ENCODE peak calls at places on chromosome X, in nine cellular contexts. E is ascending aorta, P is heart left ventricle, S is transverse colon, V is pancreas, J is fibroblast of lung, F is gastrocnemius medialis, X is keratinocyte, M is heart right ventricle. N is an unnamed sample.

GRCh38 chrX:42739771-42740170 is 38.2 kb downstream of the PPP1R2C start:
- DNase-seq in M (no peak), P (no peak), F (no peak), J (no peak), S (no peak), V (peak; percentile 11), E (no peak), X (no peak), N (no peak)

GRCh38 chrX:115460565-115460888 is 100.4 kb upstream of the PLS3 start:
- DNase-seq in E (no peak), P (no peak), V (no peak), X (no peak), F (no peak), S (no peak), M (no peak), J (no peak), N (no peak)

GRCh38 chrX:117851025-117851424 is 265.6 kb downstream of the KLHL13 start:
- DNase-seq in F (no peak), M (no peak), P (no peak), E (no peak), S (no peak), X (no peak), V (no peak), J (no peak), N (no peak)

GRCh38 chrX:136395271-136395670 is 92.5 kb upstream of the BRS3 start:
- DNase-seq in E (no peak), P (no peak), S (no peak), M (no peak), V (no peak), F (no peak), X (no peak), J (no peak), N (no peak)

GRCh38 chrX:43909159-43909558 is 26.9 kb upstream of the MAOB start:
- DNase-seq in M (no peak), F (no peak), S (no peak), X (no peak), J (no peak), E (no peak), V (no peak), P (no peak), N (no peak)

GRCh38 chrX:74371399-74371798 is 49.9 kb upstream of the SLC16A2 start:
- DNase-seq in F (no peak), X (no peak), M (no peak), P (no peak), J (peak; percentile 48), E (no peak), S (no peak), V (no peak), N (no peak)

GRCh38 chrX:33183366-33183765 is 28.0 kb downstream of the DMD start:
- DNase-seq in M (peak; percentile 11), V (peak; percentile 9), J (peak; percentile 74), F (peak; percentile 66), X (no peak), E (peak; percentile 70), P (peak; percentile 56), S (no peak), N (no peak)

GRCh38 chrX:40278340-40279090 is 180.8 kb upstream of the BCOR start:
- DNase-seq in J (no peak), F (no peak), M (no peak), V (no peak), S (no peak), X (no peak), E (no peak), P (no peak), N (peak; percentile 72)

GRCh38 chrX:14963447-14964236 is 90.4 kb downstream of the MOSPD2 start:
- DNase-seq in M (no peak), E (no peak), S (no peak), V (no peak), X (peak; percentile 41), J (peak; percentile 5), P (no peak), F (no peak), N (no peak)

GRCh38 chrX:30967516-30967915 is 78.5 kb upstream of the TAB3 start:
- DNase-seq in F (no peak), V (no peak), M (no peak), J (no peak), S (no peak), P (no peak), X (no peak), E (no peak), N (no peak)

GRCh38 chrX:32842053-32842452 is 369.3 kb downstream of the DMD start:
- DNase-seq in X (no peak), J (no peak), S (no peak), P (no peak), V (no peak), M (no peak), E (no peak), F (no peak), N (no peak)

GRCh38 chrX:54758114-54759055 is 39.7 kb downstream of the ITIH6 start:
- DNase-seq in J (no peak), V (no peak), F (no peak), E (no peak), P (no peak), S (no peak), M (no peak), X (no peak), N (no peak)

GRCh38 chrX:9370888-9371287 is 94.0 kb upstream of the TBL1X start:
- DNase-seq in M (no peak), X (no peak), V (no peak), P (no peak), E (no peak), F (no peak), S (no peak), J (peak; percentile 37), N (no peak)

GRCh38 chrX:117936162-117936561 is 180.4 kb downstream of the KLHL13 start:
- DNase-seq in V (no peak), F (no peak), J (no peak), E (no peak), M (no peak), S (no peak), X (no peak), P (no peak), N (no peak)

GRCh38 chrX:130336531-130336930 is 3.2 kb upstream of the SLC25A14 start:
- DNase-seq in F (no peak), P (no peak), V (no peak), M (no peak), J (no peak), E (no peak), S (no peak), X (no peak), N (no peak)
- H3K27ac ChIP-seq in F (no peak overlapping the region), P (no peak overlapping the region), V (no peak overlapping the region), M (no peak overlapping the region), J (no peak overlapping the region), E (no peak overlapping the region), S (no peak overlapping the region), X (no peak overlapping the region), N (no peak overlapping the region)

DNA sequence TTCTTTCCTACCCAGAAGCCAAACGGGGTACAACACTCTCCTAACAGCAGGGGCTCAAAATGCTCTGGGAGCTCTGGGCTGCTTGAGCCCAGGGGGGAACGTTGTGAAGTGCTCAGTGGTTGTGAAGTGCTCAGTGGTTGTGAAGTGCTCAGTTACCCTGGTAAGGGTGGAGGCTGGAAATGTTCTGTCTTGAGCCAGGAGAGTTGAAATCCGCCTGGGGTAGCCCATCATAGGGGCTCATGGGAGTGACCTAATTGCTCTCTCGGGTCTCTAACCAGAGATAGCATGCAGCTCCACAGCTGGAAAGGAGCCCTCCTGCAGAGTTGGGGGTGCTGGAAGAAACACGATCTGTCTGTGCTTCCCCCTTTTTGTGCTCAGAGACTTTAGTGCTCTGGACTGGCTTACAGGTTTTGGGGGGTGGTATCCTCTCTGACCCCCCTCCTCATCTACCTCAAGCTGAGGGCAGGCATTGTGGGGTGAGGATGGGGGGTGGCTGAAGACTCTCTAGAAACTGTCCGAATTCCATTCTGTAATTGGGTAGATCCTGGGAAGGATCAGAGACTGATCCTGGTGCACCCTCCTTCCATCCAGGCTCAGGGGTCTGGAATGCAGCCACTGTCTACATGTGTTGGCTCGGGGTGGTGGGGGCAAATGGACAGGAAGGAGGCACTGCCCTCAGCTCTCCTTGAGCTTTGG is 2.7 kb downstream of the EFNB1 start:
- DNase-seq in M (no peak), J (no peak), E (peak; percentile 41), V (no peak), F (no peak), X (no peak), P (no peak), S (no peak), N (no peak)
- H3K27ac ChIP-seq in M (peak overlapping the region; percentile 41), J (no peak overlapping the region), E (peak overlapping the region; percentile 6), V (no peak overlapping the region), F (peak overlapping the region; percentile 89), X (peak overlapping the region; percentile 92), P (peak overlapping the region; percentile 88), S (peak overlapping the region; percentile 94), N (no peak overlapping the region)

GRCh38 chrX:45765281-45765680 is 564.6 kb upstream of the DIPK2B start:
- DNase-seq in S (no peak), E (no peak), V (no peak), X (no peak), M (no peak), J (no peak), F (no peak), P (no peak), N (no peak)
- H3K27ac ChIP-seq in S (no peak overlapping the region), E (no peak overlapping the region), V (no peak overlapping the region), X (peak overlapping the region; percentile 65), M (no peak overlapping the region), J (peak overlapping the region; percentile 93), F (no peak overlapping the region), P (no peak overlapping the region), N (peak overlapping the region; percentile 39)

DNA sequence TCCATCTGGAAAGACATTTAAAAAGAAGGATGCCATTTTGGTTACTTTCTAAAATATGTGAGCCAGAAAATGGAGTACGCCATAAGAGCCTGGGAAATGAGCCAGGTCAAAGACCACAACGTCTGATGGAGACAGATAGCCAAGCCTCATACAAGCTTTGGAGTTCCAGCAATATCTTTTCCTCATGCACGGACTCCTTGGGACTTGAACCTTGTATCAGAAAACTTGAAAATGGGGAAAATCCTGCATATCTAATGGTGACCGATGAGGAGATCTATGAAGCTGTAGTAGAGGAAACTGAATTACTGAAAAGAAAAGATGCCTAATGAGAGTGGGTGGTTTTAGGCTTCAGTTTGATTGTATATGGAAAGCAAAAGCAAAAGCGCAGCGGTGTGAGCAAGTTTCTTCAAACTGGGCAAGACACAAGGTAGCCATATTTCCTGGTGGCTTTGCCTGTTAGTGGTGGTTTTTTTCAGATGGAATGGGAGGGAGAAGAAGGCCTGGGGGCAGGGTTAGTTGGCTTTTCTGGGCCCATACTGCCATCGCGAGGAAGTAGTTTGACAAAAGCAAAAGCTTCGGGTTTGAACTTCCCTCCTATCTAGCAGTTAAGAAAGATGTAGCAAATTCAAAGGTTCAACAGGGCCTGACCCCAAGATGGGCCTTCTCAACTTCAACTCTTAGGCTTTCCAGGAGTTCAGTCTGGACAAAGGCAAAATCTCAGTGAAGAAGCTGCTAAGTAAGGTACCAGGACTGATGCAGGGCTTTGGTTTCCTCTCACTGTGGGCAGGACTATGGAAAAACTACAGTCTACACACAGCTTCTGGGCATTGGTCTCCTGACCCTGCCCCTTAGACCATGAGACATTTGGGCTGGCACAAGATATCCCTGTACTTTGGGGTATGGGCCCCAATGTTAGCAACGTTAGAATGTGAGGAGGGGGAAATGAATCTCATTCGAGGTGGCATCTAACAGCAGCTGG is 210.0 kb upstream of the STK26 start:
- DNase-seq in P (peak; percentile 71), F (no peak), V (peak; percentile 60), X (no peak), E (peak; percentile 88), M (no peak), S (peak; percentile 82), J (no peak), N (peak; percentile 64)
- H3K27ac ChIP-seq in P (peak overlapping the region; percentile 74), F (peak overlapping the region; percentile 71), V (no peak overlapping the region), X (no peak overlapping the region), E (peak overlapping the region; percentile 72), M (peak overlapping the region; percentile 62), S (peak overlapping the region; percentile 58), J (peak overlapping the region; percentile 20), N (peak overlapping the region; percentile 67)

GRCh38 chrX:46837543-46838481 is 969 bp downstream of the RP2 start:
- DNase-seq in V (no peak), P (no peak), X (no peak), S (no peak), J (peak; percentile 41), M (no peak), F (no peak), E (no peak), N (no peak)
- H3K27ac ChIP-seq in V (peak overlapping the region; percentile 62), P (peak overlapping the region; percentile 92), X (peak overlapping the region; percentile 55), S (peak overlapping the region; percentile 97), J (peak overlapping the region; percentile 87), M (peak overlapping the region; percentile 89), F (peak overlapping the region; percentile 86), E (peak overlapping the region; percentile 88), N (peak overlapping the region; percentile 81)

N was measured in effector memory CD4-positive, alpha-beta T cell.